ENCODE peak calls at places on chromosomes 3 and 15, in six cellular contexts. F is A549, A is H1, E is WTC11, U is HepG2, V is K562. Q is an unnamed sample.

GRCh38 chr3:94083261-94083660 is 20.4 kb downstream of the NSUN3 start:
- DNase-seq in F (no peak), A (no peak), E (no peak), U (peak; percentile 21), V (no peak), Q (no peak)

GRCh38 chr15:47182818-47183217 is 534.5 kb upstream of the SEMA6D start:
- DNase-seq in F (no peak), A (no peak), E (no peak), U (no peak), V (no peak), Q (no peak)

GRCh38 chr3:25967385-25967784 is 177.5 kb downstream of the OXSM start:
- DNase-seq in F (no peak), A (no peak), E (no peak), U (no peak), V (no peak), Q (no peak)

GRCh38 chr15:73900129-73900712 is 26.0 kb upstream of the LOXL1 start:
- DNase-seq in F (no peak), A (no peak), E (no peak), U (no peak), V (no peak), Q (no peak)

GRCh38 chr3:187567741-187568140 is 102.5 kb downstream of the SST start:
- DNase-seq in F (no peak), A (no peak), E (no peak), U (peak; percentile 7), V (no peak), Q (no peak)

GRCh38 chr15:29924750-29925149 is 102.5 kb upstream of the TJP1 start:
- DNase-seq in F (peak; percentile 72), A (no peak), E (peak; percentile 74), U (peak; percentile 60), V (no peak), Q (peak; percentile 54)

GRCh38 chr3:146536681-146537080 is 7.7 kb downstream of the PLSCR1 start:
- DNase-seq in F (no peak), A (no peak), E (no peak), U (no peak), V (no peak), Q (peak; percentile 54)

GRCh38 chr3:49607105-49607591 is 52.9 kb downstream of the BSN start:
- DNase-seq in F (no peak), A (peak; percentile 38), E (no peak), U (no peak), V (no peak), Q (peak; percentile 15)

GRCh38 chr3:100899440-100900091 is 93.7 kb downstream of the ABI3BP start:
- DNase-seq in F (no peak), A (no peak), E (no peak), U (no peak), V (no peak), Q (peak; percentile 92)

GRCh38 chr15:77959094-77959879 is 118.2 kb downstream of the TBC1D2B start:
- DNase-seq in F (peak; percentile 96), A (peak; percentile 99), E (peak; percentile 95), U (peak; percentile 48), V (peak; percentile 89), Q (peak; percentile 76)

GRCh38 chr3:192861972-192862371 is 55.7 kb downstream of the MB21D2 start:
- DNase-seq in F (no peak), A (no peak), E (no peak), U (no peak), V (no peak), Q (no peak)

GRCh38 chr3:81764665-81765064 is 3.2 kb upstream of the GBE1 start:
- DNase-seq in F (no peak), A (no peak), E (no peak), U (no peak), V (no peak), Q (no peak)

GRCh38 chr3:158768361-158768787 is 33.5 kb upstream of the MFSD1 start:
- DNase-seq in F (peak; percentile 35), A (peak; percentile 53), E (peak; percentile 60), U (peak; percentile 67), V (peak; percentile 45), Q (peak; percentile 75)

GRCh38 chr3:105347625-105348302 is 18.9 kb upstream of the ALCAM start:
- DNase-seq in F (no peak), A (no peak), E (no peak), U (no peak), V (no peak), Q (no peak)

GRCh38 chr3:143134446-143134845 is 14.9 kb downstream of the CHST2 start:
- DNase-seq in F (no peak), A (no peak), E (no peak), U (no peak), V (no peak), Q (peak; percentile 18)

GRCh38 chr3:143132246-143132980 is 12.8 kb downstream of the CHST2 start:
- DNase-seq in F (no peak), A (no peak), E (no peak), U (no peak), V (no peak), Q (no peak)

GRCh38 chr3:143137637-143138036 is 18.1 kb downstream of the CHST2 start:
- DNase-seq in F (no peak), A (no peak), E (no peak), U (no peak), V (no peak), Q (no peak)

GRCh38 chr3:143138948-143139347 is 19.4 kb downstream of the CHST2 start:
- DNase-seq in F (no peak), A (no peak), E (no peak), U (no peak), V (no peak), Q (no peak)

GRCh38 chr3:143135150-143135549 is 15.6 kb downstream of the CHST2 start:
- DNase-seq in F (peak; percentile 19), A (no peak), E (no peak), U (no peak), V (no peak), Q (peak; percentile 81)
- TF ChIP-seq JUN in F (no peak), A (no peak), E (no peak), U (no peak), V (peak; percentile 49), Q (peak; percentile 86)

GRCh38 chr3:48422272-48422671 is 7.6 kb downstream of the PLXNB1 start:
- DNase-seq in F (no peak), A (no peak), E (no peak), U (no peak), V (no peak), Q (no peak)
- TF ChIP-seq CTCF in F (no peak), A (no peak), E (no peak), U (peak; percentile 61), V (peak; percentile 6), Q (no peak)

DNA sequence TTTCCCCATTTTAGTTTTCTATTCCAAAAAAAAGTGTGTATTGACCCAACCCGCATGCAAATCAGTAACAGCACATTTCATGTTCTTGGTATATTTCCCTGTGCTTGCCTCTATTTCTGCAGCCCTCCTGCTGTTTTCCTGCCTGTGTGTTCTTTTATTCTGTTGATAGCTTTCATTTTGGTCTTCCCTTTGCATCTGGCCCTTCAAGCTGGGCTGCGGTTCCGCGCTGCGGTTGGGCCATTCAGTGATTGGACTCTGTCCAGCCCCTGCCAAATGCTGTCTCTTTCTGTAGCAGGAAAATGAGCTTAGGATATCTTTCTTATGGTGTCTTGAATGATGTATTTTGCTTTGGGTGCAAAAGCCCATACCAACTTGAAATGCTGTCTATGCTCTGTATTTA is 49.9 kb downstream of the ZNF621 start:
- DNase-seq in F (no peak), A (no peak), E (no peak), U (no peak), V (peak; percentile 38), Q (no peak)
- TF ChIP-seq JUN in F (no peak), A (no peak), E (no peak), U (no peak), V (no peak), Q (no peak)

DNA sequence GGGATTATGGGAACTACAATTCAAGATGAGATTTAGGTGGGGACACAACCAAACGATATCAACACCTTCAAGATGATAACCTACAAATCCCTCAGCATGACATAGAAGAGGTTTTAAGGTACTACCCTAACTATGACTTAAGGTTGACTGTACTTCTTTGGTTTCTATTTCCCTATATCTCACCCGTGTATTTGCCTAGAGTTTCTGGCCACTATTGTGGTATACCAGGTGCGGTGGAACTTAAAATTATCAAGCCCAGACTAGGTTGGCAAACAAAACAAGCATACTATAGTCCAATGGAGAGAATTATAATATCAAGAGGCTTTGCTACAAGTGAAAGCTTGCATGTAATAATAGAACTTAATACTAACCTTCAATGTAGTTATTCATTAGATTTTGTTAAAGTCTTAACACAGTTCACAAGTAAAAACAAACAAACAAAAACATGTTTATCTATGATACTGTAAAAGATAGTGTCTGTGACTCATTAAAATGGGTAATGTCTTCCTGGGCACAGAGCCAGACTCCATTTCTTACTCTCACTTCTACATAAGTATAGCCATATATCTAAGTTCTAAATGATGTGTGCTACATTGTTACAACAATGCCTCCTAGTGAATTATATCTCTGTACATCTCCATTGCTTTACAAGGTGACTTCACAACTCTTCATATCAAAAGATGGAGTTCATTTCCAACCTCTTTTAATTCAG is 479.1 kb downstream of the ZBBX start:
- DNase-seq in F (no peak), A (no peak), E (no peak), U (no peak), V (no peak), Q (no peak)
- TF ChIP-seq CTCF in F (no peak), A (no peak), E (no peak), U (no peak), V (no peak), Q (no peak)

DNA sequence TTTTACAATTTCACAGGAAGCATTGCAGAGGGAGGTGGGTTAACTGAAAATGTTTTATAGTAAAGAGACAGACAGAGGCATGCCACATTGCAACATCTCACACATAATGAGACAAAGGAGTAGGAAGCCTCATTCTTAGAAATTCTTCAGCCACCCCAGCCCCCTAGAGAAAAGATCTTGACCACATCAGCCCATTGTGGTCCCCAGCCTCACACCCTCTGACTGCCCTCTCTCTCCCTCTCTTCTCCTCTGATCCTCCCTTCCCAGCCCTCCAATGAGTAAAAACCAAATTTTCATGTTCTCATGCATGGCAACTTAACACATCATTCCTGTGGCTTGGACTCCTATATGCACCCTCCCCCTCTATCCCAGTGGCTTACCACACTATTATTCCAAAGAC is 174.1 kb downstream of the UACA start:
- DNase-seq in F (no peak), A (no peak), E (no peak), U (no peak), V (no peak), Q (no peak)
- TF ChIP-seq JUN in F (no peak), A (no peak), E (no peak), U (no peak), V (no peak), Q (no peak)

DNA sequence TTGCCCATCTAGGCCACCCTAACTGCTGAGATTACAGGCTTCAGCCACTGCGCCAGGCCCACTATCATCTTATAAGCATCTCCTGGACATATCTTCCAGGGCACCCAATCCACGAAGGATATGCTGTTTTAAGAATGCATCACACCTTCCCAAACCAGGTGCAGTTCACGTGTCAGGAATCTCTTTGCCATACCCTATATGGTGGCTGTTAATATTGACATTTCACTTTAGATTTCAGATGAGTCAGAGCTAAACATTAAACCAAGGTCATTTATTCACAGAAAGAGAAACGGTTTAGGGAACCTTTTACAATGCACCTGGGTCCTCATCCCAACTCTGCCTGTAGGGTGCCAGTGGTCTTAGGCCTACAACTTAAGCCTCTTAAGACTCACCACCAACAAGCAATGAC is 85.7 kb downstream of the TBL1XR1 start:
- DNase-seq in F (no peak), A (no peak), E (no peak), U (peak; percentile 83), V (no peak), Q (no peak)
- TF ChIP-seq CTCF in F (no peak), A (no peak), E (no peak), U (no peak), V (no peak), Q (no peak)